ENCODE peak calls at places on chromosomes 5 and 9, in six cellular contexts. U, N, G, P, D and R are unnamed samples.
A peak's percentile ranks its signal among the peaks of the same experiment; 100 is the strongest.

GRCh38 chr9:137221477-137222111 is 446 bp downstream of the RNF208 start:
- DNase-seq in U (no peak), P (no peak), D (no peak), N (no peak), G (no peak), R (no peak)

GRCh38 chr5:61697811-61698587 is 365.9 kb downstream of the ZSWIM6 start:
- DNase-seq in U (no peak), N (no peak), P (no peak), D (peak; percentile 90), G (no peak), R (no peak)

GRCh38 chr5:32419791-32420190 is 24.7 kb downstream of the ZFR start:
- DNase-seq in N (no peak), G (no peak), D (no peak), U (no peak), P (no peak), R (no peak)

GRCh38 chr9:92740446-92740961 is 24.1 kb downstream of the BICD2 start:
- DNase-seq in G (peak; percentile 79), N (peak; percentile 48), P (no peak), U (no peak), D (no peak), R (peak; percentile 44)

GRCh38 chr5:148999741-149000140 is 63.1 kb downstream of the SH3TC2 start:
- DNase-seq in D (no peak), P (no peak), N (no peak), U (no peak), G (no peak), R (no peak)

GRCh38 chr9:137052998-137053943 is 590 bp downstream of the ENTPD2 start:
- DNase-seq in G (no peak), P (no peak), U (no peak), N (no peak), D (no peak), R (no peak)

GRCh38 chr9:38083858-38084555 is 15.0 kb upstream of the SHB start:
- DNase-seq in P (no peak), G (peak; percentile 45), D (no peak), U (no peak), N (no peak), R (no peak)

GRCh38 chr9:15310448-15310847 is 3.4 kb upstream of the TTC39B start:
- DNase-seq in G (no peak), D (no peak), U (no peak), N (no peak), P (no peak), R (no peak)

GRCh38 chr9:137056739-137057407 is 3.0 kb upstream of the ENTPD2 start:
- DNase-seq in G (no peak), P (no peak), N (no peak), U (no peak), D (no peak), R (no peak)

GRCh38 chr5:40689442-40689841 is 9.7 kb downstream of the PTGER4 start:
- DNase-seq in D (no peak), G (no peak), N (no peak), U (peak; percentile 100), P (peak; percentile 93), R (no peak)

GRCh38 chr9:114339130-114339908 is 9.7 kb downstream of the ORM2 start:
- DNase-seq in G (peak; percentile 88), U (peak; percentile 7), D (no peak), N (no peak), P (no peak), R (no peak)

GRCh38 chr5:167710444-167711025 is 580.9 kb upstream of the WWC1 start:
- DNase-seq in N (no peak), P (no peak), U (no peak), G (no peak), D (no peak), R (no peak)

GRCh38 chr5:103408408-103408807 is 149.8 kb downstream of the MACIR start:
- DNase-seq in N (no peak), D (no peak), P (no peak), U (no peak), G (no peak), R (no peak)

GRCh38 chr9:115333671-115334070 is 215.7 kb upstream of the TNC start:
- DNase-seq in D (no peak), P (no peak), G (no peak), N (no peak), U (no peak), R (no peak)

GRCh38 chr9:89463986-89464901 is 33.7 kb downstream of the SEMA4D start:
- DNase-seq in U (no peak), N (no peak), G (peak; percentile 88), D (no peak), P (no peak), R (no peak)

GRCh38 chr9:125850763-125851162 is 103.6 kb downstream of the PBX3 start:
- DNase-seq in G (no peak), U (no peak), P (no peak), N (no peak), D (no peak), R (no peak)

GRCh38 chr9:95757026-95757425 is 118.5 kb upstream of the ERCC6L2 start:
- DNase-seq in G (no peak), D (no peak), U (no peak), P (no peak), N (no peak), R (no peak)

GRCh38 chr9:112556497-112557085 is 70.0 kb downstream of the KIAA1958 start:
- DNase-seq in G (no peak), U (no peak), D (no peak), P (no peak), N (no peak), R (no peak)

GRCh38 chr5:83509535-83509934 is 38.0 kb downstream of the VCAN start:
- DNase-seq in D (no peak), N (no peak), G (no peak), P (no peak), U (no peak), R (no peak)

GRCh38 chr5:79829260-79829659 is 139.6 kb downstream of the CMYA5 start:
- DNase-seq in U (no peak), N (no peak), P (no peak), D (no peak), G (no peak), R (no peak)

GRCh38 chr5:84791730-84792129 is 407.1 kb upstream of the EDIL3 start:
- DNase-seq in U (no peak), P (no peak), D (no peak), G (no peak), N (no peak), R (no peak)

GRCh38 chr5:84791153-84791552 is 406.5 kb upstream of the EDIL3 start:
- DNase-seq in P (no peak), U (no peak), D (no peak), G (no peak), N (no peak), R (no peak)

GRCh38 chr5:84790406-84790805 is 405.7 kb upstream of the EDIL3 start:
- DNase-seq in U (no peak), G (no peak), D (no peak), N (no peak), P (no peak), R (no peak)

GRCh38 chr5:84796399-84796798 is 411.7 kb upstream of the EDIL3 start:
- DNase-seq in N (no peak), U (no peak), P (no peak), D (no peak), G (no peak), R (no peak)
- TF ChIP-seq POLR2AphosphoS5 in N (no peak), U (no peak), P (no peak), D (no peak), G (no peak), R (no peak)

GRCh38 chr9:90813523-90813922 is 11.9 kb downstream of the SYK start:
- DNase-seq in D (no peak), G (no peak), P (no peak), N (no peak), U (no peak), R (no peak)

GRCh38 chr9:90814355-90814754 is 12.7 kb downstream of the SYK start:
- DNase-seq in D (no peak), G (no peak), N (no peak), U (no peak), P (no peak), R (no peak)

GRCh38 chr9:90815183-90815943 is 13.7 kb downstream of the SYK start:
- DNase-seq in N (no peak), U (no peak), P (no peak), G (peak; percentile 88), D (no peak), R (no peak)

GRCh38 chr9:90810686-90811085 is 9.1 kb downstream of the SYK start:
- DNase-seq in D (no peak), G (no peak), P (no peak), U (no peak), N (no peak), R (no peak)

GRCh38 chr9:90813011-90813410 is 11.4 kb downstream of the SYK start:
- DNase-seq in P (no peak), D (no peak), G (no peak), N (no peak), U (no peak), R (no peak)
- H3K36me3 ChIP-seq in P (no peaks in the 10 kb centered on the region), D (no peaks in the 10 kb centered on the region), G (no peaks in the 10 kb centered on the region), N (no peaks in the 10 kb centered on the region), U (no peaks in the 10 kb centered on the region), R (no peaks in the 10 kb centered on the region)

GRCh38 chr5:154276932-154277331 is 86.4 kb downstream of the GALNT10 start:
- DNase-seq in P (no peak), U (no peak), N (no peak), G (no peak), D (peak; percentile 78), R (peak; percentile 78)
- TF ChIP-seq POLR2AphosphoS5 in P (no peak), U (no peak), N (no peak), G (no peak), D (peak; percentile 22), R (no peak)

DNA sequence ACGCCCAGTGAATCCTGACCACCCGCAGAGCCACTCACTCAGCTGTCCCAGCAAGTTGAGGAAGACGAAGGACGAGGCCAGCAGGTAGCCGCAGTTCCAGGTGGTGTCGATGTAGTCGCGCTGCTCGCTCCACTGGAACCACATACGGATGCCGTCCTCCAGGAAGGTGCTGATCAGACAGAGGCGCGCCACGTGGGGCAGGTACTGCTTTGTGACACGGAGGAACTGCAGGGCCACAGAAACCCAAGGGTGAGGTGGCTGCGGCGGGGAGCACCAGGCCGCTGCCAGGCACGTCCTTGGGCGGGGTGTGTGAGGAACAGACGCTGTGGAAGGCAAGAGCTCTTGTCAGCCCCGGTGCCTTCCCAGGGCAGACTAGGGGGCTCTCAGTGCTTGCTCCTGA is 8.6 kb downstream of the SURF4 start:
- DNase-seq in P (no peak), G (no peak), N (no peak), D (no peak), U (no peak), R (no peak)
- H3K36me3 ChIP-seq in P (peaks cover 58% of the 10 kb centered on the region), G (no peaks in the 10 kb centered on the region), N (no peaks in the 10 kb centered on the region), D (peaks cover 58% of the 10 kb centered on the region), U (peaks cover 6% of the 10 kb centered on the region), R (peaks cover 52% of the 10 kb centered on the region)

GRCh38 chr5:17405976-17406876 is 91.8 kb upstream of the TAF11L2 start:
- DNase-seq in G (no peak), N (no peak), U (no peak), D (peak; percentile 10), P (no peak), R (no peak)
- TF ChIP-seq POLR2AphosphoS5 in G (no peak), N (no peak), U (no peak), D (no peak), P (no peak), R (no peak)

GRCh38 chr5:77425998-77426659 is 66.0 kb downstream of the WDR41 start:
- DNase-seq in U (no peak), D (no peak), N (no peak), G (no peak), P (no peak), R (no peak)
- H3K36me3 ChIP-seq in U (peaks cover 3% of the 10 kb centered on the region), D (peaks cover 6% of the 10 kb centered on the region), N (no peaks in the 10 kb centered on the region), G (no peaks in the 10 kb centered on the region), P (peaks cover 5% of the 10 kb centered on the region), R (peaks cover 28% of the 10 kb centered on the region)